ENCODE peak calls at places on chromosome 15, in eight cellular contexts. S, D, Q, M, P, K, R and L are unnamed samples.

GRCh38 chr15:96342611-96343528 is 12.4 kb downstream of the NR2F2 start:
- DNase-seq in Q (peak), P (no peak), R (no peak), M (no peak), K (no peak), S (no peak), D (no peak), L (no peak)

GRCh38 chr15:32668942-32669341 is 27.4 kb downstream of the SCG5 start:
- DNase-seq in D (no peak), K (no peak), R (no peak), Q (no peak), S (no peak), P (no peak), M (no peak), L (no peak)

GRCh38 chr15:99408236-99409096 is 157.2 kb downstream of the LRRC28 start:
- DNase-seq in D (no peak), M (no peak), P (peak), K (no peak), S (no peak), R (no peak), Q (peak), L (peak)

GRCh38 chr15:77837649-77838025 is 204.9 kb upstream of the LINGO1 start:
- DNase-seq in S (no peak), R (no peak), P (no peak), D (no peak), Q (no peak), K (no peak), M (no peak), L (no peak)

GRCh38 chr15:68795298-68795848 is 25.3 kb downstream of the ANP32A start:
- DNase-seq in S (peak), M (peak), Q (peak), D (peak), P (peak), K (peak), R (no peak), L (no peak)

GRCh38 chr15:66619152-66619903 is 53.5 kb upstream of the LCTL start:
- DNase-seq in P (peak), S (peak), K (peak), D (no peak), Q (peak), M (peak), R (peak), L (peak)

GRCh38 chr15:76139368-76140068 is 79.7 kb downstream of the TMEM266 start:
- DNase-seq in S (peak), K (peak), Q (peak), M (peak), D (peak), P (peak), R (peak), L (peak)

GRCh38 chr15:78567541-78567940 is 2.2 kb downstream of the CHRNA5 start:
- DNase-seq in S (no peak), Q (no peak), D (no peak), P (peak), R (no peak), K (no peak), M (no peak), L (no peak)

GRCh38 chr15:57019496-57020160 is 101.2 kb downstream of the TCF12 start:
- DNase-seq in K (no peak), M (no peak), S (peak), R (no peak), Q (peak), P (no peak), D (no peak), L (no peak)

GRCh38 chr15:90871716-90872480 is 3.5 kb downstream of the FURIN start:
- DNase-seq in S (no peak), M (peak), D (no peak), P (no peak), R (no peak), Q (no peak), K (no peak), L (no peak)

GRCh38 chr15:22980189-22981136 is at the start of gene CYFIP1:
- DNase-seq in Q (peak), R (peak), D (no peak), P (peak), K (no peak), S (peak), M (peak), L (peak)

GRCh38 chr15:40477703-40478269 is 7.0 kb downstream of the CHST14 start:
- DNase-seq in D (no peak), R (no peak), P (peak), S (no peak), K (no peak), M (no peak), Q (no peak), L (no peak)

GRCh38 chr15:82999905-83000671 is 11.4 kb downstream of the C15orf40 start:
- DNase-seq in D (no peak), K (peak), P (peak), R (peak), S (peak), Q (peak), M (peak), L (peak)

GRCh38 chr15:60390931-60391501 is 6.8 kb downstream of the ANXA2 start:
- DNase-seq in S (peak), D (no peak), M (peak), R (peak), K (no peak), Q (peak), P (no peak), L (peak)

GRCh38 chr15:78840661-78841060 is 29.4 kb upstream of the ADAMTS7 start:
- DNase-seq in R (no peak), Q (peak), S (no peak), P (no peak), M (no peak), D (no peak), K (no peak), L (peak)

GRCh38 chr15:99450896-99451358 is 114.9 kb upstream of the MEF2A start:
- DNase-seq in K (peak), D (no peak), S (no peak), M (no peak), R (no peak), P (no peak), Q (peak), L (peak)

GRCh38 chr15:90291679-90292356 is 26.3 kb downstream of the NGRN start:
- DNase-seq in M (peak), S (peak), D (no peak), R (peak), P (no peak), Q (peak), K (no peak), L (peak)

GRCh38 chr15:71595846-71596553 is 214.4 kb upstream of the NR2E3 start:
- DNase-seq in M (no peak), D (no peak), R (no peak), Q (peak), P (no peak), K (no peak), S (peak), L (peak)

GRCh38 chr15:82656641-82657266 is 9.6 kb upstream of the CPEB1 start:
- DNase-seq in D (no peak), R (no peak), K (no peak), Q (no peak), M (no peak), S (no peak), P (no peak), L (no peak)

GRCh38 chr15:39459538-39459937 is 121.3 kb upstream of the THBS1 start:
- DNase-seq in R (no peak), Q (peak), S (no peak), M (no peak), D (no peak), K (no peak), P (no peak), L (no peak)

GRCh38 chr15:100180921-100181320 is 160.9 kb downstream of the ADAMTS17 start:
- DNase-seq in D (no peak), Q (no peak), K (no peak), M (no peak), R (no peak), S (no peak), P (no peak), L (no peak)

GRCh38 chr15:36432162-36432561 is 147.3 kb upstream of the CDIN1 start:
- DNase-seq in M (no peak), S (peak), R (no peak), Q (peak), P (no peak), K (no peak), D (no peak), L (peak)

GRCh38 chr15:82294061-82294690 is 31.6 kb downstream of the SAXO2 start:
- DNase-seq in P (no peak), S (no peak), K (no peak), R (no peak), M (no peak), D (no peak), Q (peak), L (no peak)

GRCh38 chr15:67937153-67937761 is 97.4 kb upstream of the RNU6-1 start:
- DNase-seq in P (no peak), R (no peak), Q (no peak), M (peak), K (no peak), S (peak), D (no peak), L (no peak)

GRCh38 chr15:101310163-101310480 is 15.1 kb upstream of the SNRPA1 start:
- DNase-seq in R (no peak), D (no peak), M (no peak), K (no peak), S (no peak), Q (no peak), P (no peak), L (no peak)

GRCh38 chr15:44883219-44883900 is 73.1 kb upstream of the TERB2 start:
- DNase-seq in K (no peak), R (no peak), M (no peak), Q (no peak), S (peak), P (no peak), D (no peak), L (no peak)

GRCh38 chr15:87609474-87609873 is 647.1 kb downstream of the NTRK3 start:
- DNase-seq in P (no peak), D (no peak), Q (peak), M (peak), K (no peak), S (peak), R (peak), L (peak)

GRCh38 chr15:98954411-98954810 is 53.2 kb downstream of the PGPEP1L start:
- DNase-seq in R (no peak), M (no peak), D (no peak), P (no peak), Q (peak), K (no peak), S (peak), L (no peak)

GRCh38 chr15:56758770-56759449 is 25.6 kb upstream of the ZNF280D start:
- DNase-seq in R (no peak), D (no peak), Q (peak), M (peak), P (no peak), S (peak), K (no peak), L (peak)

GRCh38 chr15:89370120-89371077 is 35.8 kb upstream of the POLG start:
- DNase-seq in P (no peak), M (no peak), K (no peak), S (no peak), Q (no peak), R (no peak), D (no peak), L (no peak)

GRCh38 chr15:61780278-61780677 is 280.0 kb downstream of the VPS13C start:
- DNase-seq in R (no peak), K (no peak), Q (no peak), M (no peak), P (no peak), S (no peak), D (no peak), L (no peak)

GRCh38 chr15:34893967-34894366 is 75.6 kb downstream of the AQR start:
- DNase-seq in S (no peak), M (no peak), P (no peak), Q (no peak), D (no peak), K (no peak), R (no peak), L (no peak)

GRCh38 chr15:65337436-65338070 is 33.1 kb downstream of the RNU5B-1 start:
- DNase-seq in S (no peak), P (peak), Q (no peak), D (no peak), K (no peak), R (no peak), M (no peak), L (no peak)

GRCh38 chr15:70559840-70560239 is 203.5 kb downstream of the UACA start:
- DNase-seq in Q (no peak), K (no peak), P (no peak), M (no peak), S (no peak), D (no peak), R (no peak), L (no peak)

GRCh38 chr15:63021031-63021430 is 21.5 kb upstream of the TPM1 start:
- DNase-seq in K (no peak), P (no peak), D (no peak), S (no peak), M (no peak), Q (no peak), R (no peak), L (peak)